ENCODE peak calls at places on chromosomes 1 and 21, in six cellular contexts. One of them, this sample, is unnamed.

GRCh38 chr1:186059311-186059710 is 315.7 kb downstream of the TPR start:
- DNase-seq in right lobe of liver: no peak
- DNase-seq in dorsolateral prefrontal cortex: no peak
- DNase-seq in OCI-LY7: no peak
- DNase-seq in tibial artery: no peak
- DNase-seq in fibroblast of pulmonary artery: peak; percentile 45
- DNase-seq in this sample: peak; percentile 57

GRCh38 chr1:29303201-29304024 is 67.1 kb downstream of the PTPRU start:
- DNase-seq in right lobe of liver: peak; percentile 28
- DNase-seq in dorsolateral prefrontal cortex: no peak
- DNase-seq in OCI-LY7: no peak
- DNase-seq in tibial artery: no peak
- DNase-seq in fibroblast of pulmonary artery: no peak
- DNase-seq in this sample: no peak

GRCh38 chr1:165259236-165259635 is 97.3 kb downstream of the LMX1A start:
- DNase-seq in right lobe of liver: no peak
- DNase-seq in dorsolateral prefrontal cortex: no peak
- DNase-seq in OCI-LY7: no peak
- DNase-seq in tibial artery: no peak
- DNase-seq in fibroblast of pulmonary artery: no peak
- DNase-seq in this sample: no peak

GRCh38 chr1:113930499-113931161 is 1.5 kb downstream of the HIPK1 start:
- DNase-seq in right lobe of liver: no peak
- DNase-seq in dorsolateral prefrontal cortex: no peak
- DNase-seq in OCI-LY7: peak; percentile 45
- DNase-seq in tibial artery: no peak
- DNase-seq in fibroblast of pulmonary artery: peak; percentile 77
- DNase-seq in this sample: peak; percentile 64

GRCh38 chr1:67408148-67408547 is 22.1 kb downstream of the SERBP1 start:
- DNase-seq in right lobe of liver: no peak
- DNase-seq in dorsolateral prefrontal cortex: no peak
- DNase-seq in OCI-LY7: no peak
- DNase-seq in tibial artery: no peak
- DNase-seq in fibroblast of pulmonary artery: no peak
- DNase-seq in this sample: no peak

GRCh38 chr1:167059045-167059728 is 31.0 kb downstream of the GPA33 start:
- DNase-seq in right lobe of liver: peak; percentile 70
- DNase-seq in dorsolateral prefrontal cortex: peak; percentile 71
- DNase-seq in OCI-LY7: peak; percentile 71
- DNase-seq in tibial artery: peak; percentile 66
- DNase-seq in fibroblast of pulmonary artery: peak; percentile 73
- DNase-seq in this sample: peak; percentile 34

GRCh38 chr21:36629061-36629460 is 69.9 kb upstream of the SIM2 start:
- DNase-seq in right lobe of liver: no peak
- DNase-seq in dorsolateral prefrontal cortex: no peak
- DNase-seq in OCI-LY7: no peak
- DNase-seq in tibial artery: no peak
- DNase-seq in fibroblast of pulmonary artery: no peak
- DNase-seq in this sample: peak; percentile 26

GRCh38 chr1:114318951-114319350 is 165.3 kb upstream of the SYT6 start:
- DNase-seq in right lobe of liver: no peak
- DNase-seq in dorsolateral prefrontal cortex: no peak
- DNase-seq in OCI-LY7: no peak
- DNase-seq in tibial artery: no peak
- DNase-seq in fibroblast of pulmonary artery: no peak
- DNase-seq in this sample: no peak

GRCh38 chr1:15603050-15603965 is 13.9 kb upstream of the DDI2 start:
- DNase-seq in right lobe of liver: peak; percentile 99
- DNase-seq in dorsolateral prefrontal cortex: peak; percentile 98
- DNase-seq in OCI-LY7: peak; percentile 86
- DNase-seq in tibial artery: peak; percentile 97
- DNase-seq in fibroblast of pulmonary artery: peak; percentile 96
- DNase-seq in this sample: peak; percentile 99

GRCh38 chr21:35023396-35024070 is 25.6 kb downstream of the RUNX1 start:
- DNase-seq in right lobe of liver: no peak
- DNase-seq in dorsolateral prefrontal cortex: no peak
- DNase-seq in OCI-LY7: no peak
- DNase-seq in tibial artery: no peak
- DNase-seq in fibroblast of pulmonary artery: no peak
- DNase-seq in this sample: no peak

GRCh38 chr21:25506887-25507286 is 100.4 kb downstream of the MRPL39 start:
- DNase-seq in right lobe of liver: no peak
- DNase-seq in dorsolateral prefrontal cortex: no peak
- DNase-seq in OCI-LY7: no peak
- DNase-seq in tibial artery: no peak
- DNase-seq in fibroblast of pulmonary artery: peak; percentile 6
- DNase-seq in this sample: peak; percentile 84

GRCh38 chr1:44714944-44715571 is 15.9 kb downstream of the RNU5D-1 start:
- DNase-seq in right lobe of liver: no peak
- DNase-seq in dorsolateral prefrontal cortex: peak; percentile 58
- DNase-seq in OCI-LY7: peak; percentile 92
- DNase-seq in tibial artery: peak; percentile 64
- DNase-seq in fibroblast of pulmonary artery: peak; percentile 85
- DNase-seq in this sample: peak; percentile 66

GRCh38 chr1:65238010-65238409 is 71.3 kb upstream of the DNAJC6 start:
- DNase-seq in right lobe of liver: no peak
- DNase-seq in dorsolateral prefrontal cortex: no peak
- DNase-seq in OCI-LY7: no peak
- DNase-seq in tibial artery: no peak
- DNase-seq in fibroblast of pulmonary artery: no peak
- DNase-seq in this sample: no peak

GRCh38 chr1:241627453-241628329 is 12.5 kb downstream of the CHML start:
- DNase-seq in right lobe of liver: no peak
- DNase-seq in dorsolateral prefrontal cortex: no peak
- DNase-seq in OCI-LY7: peak; percentile 81
- DNase-seq in tibial artery: no peak
- DNase-seq in fibroblast of pulmonary artery: peak; percentile 88
- DNase-seq in this sample: peak; percentile 56

GRCh38 chr1:156602557-156602993 is 1.3 kb upstream of the GPATCH4 start:
- DNase-seq in right lobe of liver: no peak
- DNase-seq in dorsolateral prefrontal cortex: no peak
- DNase-seq in OCI-LY7: peak; percentile 73
- DNase-seq in tibial artery: no peak
- DNase-seq in fibroblast of pulmonary artery: no peak
- DNase-seq in this sample: peak; percentile 40

GRCh38 chr1:53129891-53130597 is 12.4 kb downstream of the SLC1A7 start:
- DNase-seq in right lobe of liver: peak; percentile 11
- DNase-seq in dorsolateral prefrontal cortex: peak; percentile 9
- DNase-seq in OCI-LY7: no peak
- DNase-seq in tibial artery: peak; percentile 7
- DNase-seq in fibroblast of pulmonary artery: no peak
- DNase-seq in this sample: no peak

GRCh38 chr1:180353930-180354329 is 123.9 kb downstream of the LHX4 start:
- DNase-seq in right lobe of liver: no peak
- DNase-seq in dorsolateral prefrontal cortex: no peak
- DNase-seq in OCI-LY7: no peak
- DNase-seq in tibial artery: no peak
- DNase-seq in fibroblast of pulmonary artery: no peak
- DNase-seq in this sample: no peak

GRCh38 chr1:65688848-65689247 is 103.8 kb upstream of the PDE4B start:
- DNase-seq in right lobe of liver: no peak
- DNase-seq in dorsolateral prefrontal cortex: no peak
- DNase-seq in OCI-LY7: no peak
- DNase-seq in tibial artery: no peak
- DNase-seq in fibroblast of pulmonary artery: no peak
- DNase-seq in this sample: peak; percentile 11

GRCh38 chr1:98468111-98468717 is 193.3 kb upstream of the SNX7 start:
- DNase-seq in right lobe of liver: no peak
- DNase-seq in dorsolateral prefrontal cortex: no peak
- DNase-seq in OCI-LY7: peak; percentile 6
- DNase-seq in tibial artery: no peak
- DNase-seq in fibroblast of pulmonary artery: peak; percentile 88
- DNase-seq in this sample: peak; percentile 86

GRCh38 chr1:46153732-46154131 is 21.2 kb upstream of the TSPAN1 start:
- DNase-seq in right lobe of liver: no peak
- DNase-seq in dorsolateral prefrontal cortex: no peak
- DNase-seq in OCI-LY7: no peak
- DNase-seq in tibial artery: no peak
- DNase-seq in fibroblast of pulmonary artery: no peak
- DNase-seq in this sample: no peak

GRCh38 chr1:57889686-57890360 is 466.0 kb upstream of the DAB1 start:
- DNase-seq in right lobe of liver: no peak
- DNase-seq in dorsolateral prefrontal cortex: no peak
- DNase-seq in OCI-LY7: no peak
- DNase-seq in tibial artery: no peak
- DNase-seq in fibroblast of pulmonary artery: no peak
- DNase-seq in this sample: peak; percentile 53

GRCh38 chr1:223482766-223483165 is 89.6 kb downstream of the CCDC185 start:
- DNase-seq in right lobe of liver: no peak
- DNase-seq in dorsolateral prefrontal cortex: no peak
- DNase-seq in OCI-LY7: no peak
- DNase-seq in tibial artery: no peak
- DNase-seq in fibroblast of pulmonary artery: no peak
- DNase-seq in this sample: no peak

GRCh38 chr1:207923561-207923960 is 12.6 kb upstream of the CD34 start:
- DNase-seq in right lobe of liver: no peak
- DNase-seq in dorsolateral prefrontal cortex: no peak
- DNase-seq in OCI-LY7: no peak
- DNase-seq in tibial artery: no peak
- DNase-seq in fibroblast of pulmonary artery: no peak
- DNase-seq in this sample: no peak

GRCh38 chr1:207925210-207925609 is 14.3 kb upstream of the CD34 start:
- DNase-seq in right lobe of liver: no peak
- DNase-seq in dorsolateral prefrontal cortex: no peak
- DNase-seq in OCI-LY7: no peak
- DNase-seq in tibial artery: peak; percentile 60
- DNase-seq in fibroblast of pulmonary artery: peak; percentile 56
- DNase-seq in this sample: peak; percentile 36

GRCh38 chr1:207923121-207923520 is 12.2 kb upstream of the CD34 start:
- DNase-seq in right lobe of liver: no peak
- DNase-seq in dorsolateral prefrontal cortex: no peak
- DNase-seq in OCI-LY7: no peak
- DNase-seq in tibial artery: no peak
- DNase-seq in fibroblast of pulmonary artery: no peak
- DNase-seq in this sample: no peak

GRCh38 chr1:207922554-207922953 is 11.6 kb upstream of the CD34 start:
- DNase-seq in right lobe of liver: no peak
- DNase-seq in dorsolateral prefrontal cortex: no peak
- DNase-seq in OCI-LY7: no peak
- DNase-seq in tibial artery: no peak
- DNase-seq in fibroblast of pulmonary artery: peak; percentile 25
- DNase-seq in this sample: no peak

GRCh38 chr1:207926984-207927383 is 16.1 kb upstream of the CD34 start:
- DNase-seq in right lobe of liver: no peak
- DNase-seq in dorsolateral prefrontal cortex: no peak
- DNase-seq in OCI-LY7: no peak
- DNase-seq in tibial artery: no peak
- DNase-seq in fibroblast of pulmonary artery: no peak
- DNase-seq in this sample: no peak
- H3K4me3 ChIP-seq in right lobe of liver: no peak overlapping the region
- H3K4me3 ChIP-seq in dorsolateral prefrontal cortex: no peak overlapping the region
- H3K4me3 ChIP-seq in OCI-LY7: no peak overlapping the region
- H3K4me3 ChIP-seq in tibial artery: no peak overlapping the region
- H3K4me3 ChIP-seq in fibroblast of pulmonary artery: no peak overlapping the region
- H3K4me3 ChIP-seq in this sample: no peak overlapping the region

GRCh38 chr1:215682232-215682631 is 115.1 kb downstream of the KCTD3 start:
- DNase-seq in right lobe of liver: no peak
- DNase-seq in dorsolateral prefrontal cortex: no peak
- DNase-seq in OCI-LY7: no peak
- DNase-seq in tibial artery: no peak
- DNase-seq in fibroblast of pulmonary artery: no peak
- DNase-seq in this sample: no peak
- TF ChIP-seq CTCF in right lobe of liver: peak; percentile 50
- TF ChIP-seq CTCF in dorsolateral prefrontal cortex: no peak
- TF ChIP-seq CTCF in OCI-LY7: peak; percentile 14
- TF ChIP-seq CTCF in tibial artery: no peak
- TF ChIP-seq CTCF in fibroblast of pulmonary artery: no peak
- TF ChIP-seq CTCF in this sample: no peak

GRCh38 chr1:82829527-82829926 is 1028.8 kb downstream of the ADGRL2 start:
- DNase-seq in right lobe of liver: no peak
- DNase-seq in dorsolateral prefrontal cortex: no peak
- DNase-seq in OCI-LY7: no peak
- DNase-seq in tibial artery: no peak
- DNase-seq in fibroblast of pulmonary artery: no peak
- DNase-seq in this sample: no peak

GRCh38 chr1:82836246-82836645 is 1035.5 kb downstream of the ADGRL2 start:
- DNase-seq in right lobe of liver: no peak
- DNase-seq in dorsolateral prefrontal cortex: no peak
- DNase-seq in OCI-LY7: no peak
- DNase-seq in tibial artery: no peak
- DNase-seq in fibroblast of pulmonary artery: no peak
- DNase-seq in this sample: no peak

DNA sequence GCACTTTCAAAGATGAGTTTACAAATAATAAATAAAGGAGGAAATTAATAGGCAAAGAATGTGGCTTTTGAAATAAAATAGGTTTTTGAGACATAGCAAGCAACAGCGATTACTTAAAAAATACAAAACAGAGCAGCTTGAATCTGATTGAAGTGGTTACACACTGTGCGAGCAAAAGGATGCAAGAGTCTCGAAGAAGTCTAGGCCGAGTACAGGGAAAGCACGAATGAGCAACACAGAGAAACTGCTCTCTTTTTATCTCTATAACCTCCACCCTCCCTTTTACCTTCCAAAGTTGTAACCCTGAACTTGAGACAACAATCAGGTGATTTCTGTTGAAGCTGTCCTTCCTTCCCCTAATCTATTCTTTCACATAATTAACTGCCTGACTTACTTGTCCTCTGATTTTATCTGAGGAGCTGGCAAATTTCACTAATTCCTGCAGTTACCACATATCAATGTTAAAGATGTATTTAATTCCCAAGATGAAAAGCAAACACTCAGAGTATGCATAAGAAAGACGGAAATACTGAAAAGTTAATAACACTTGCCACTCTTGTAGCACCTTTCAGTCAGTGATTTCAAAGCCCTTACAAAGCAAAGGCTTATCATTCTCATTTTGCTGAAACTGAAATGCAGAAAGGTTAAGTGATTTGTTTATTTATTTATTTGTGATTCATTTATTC is 1030.1 kb downstream of the ADGRL2 start:
- DNase-seq in right lobe of liver: no peak
- DNase-seq in dorsolateral prefrontal cortex: no peak
- DNase-seq in OCI-LY7: no peak
- DNase-seq in tibial artery: no peak
- DNase-seq in fibroblast of pulmonary artery: no peak
- DNase-seq in this sample: no peak
- H3K4me3 ChIP-seq in right lobe of liver: no peak overlapping the region
- H3K4me3 ChIP-seq in dorsolateral prefrontal cortex: no peak overlapping the region
- H3K4me3 ChIP-seq in OCI-LY7: no peak overlapping the region
- H3K4me3 ChIP-seq in tibial artery: no peak overlapping the region
- H3K4me3 ChIP-seq in fibroblast of pulmonary artery: no peak overlapping the region
- H3K4me3 ChIP-seq in this sample: no peak overlapping the region

DNA sequence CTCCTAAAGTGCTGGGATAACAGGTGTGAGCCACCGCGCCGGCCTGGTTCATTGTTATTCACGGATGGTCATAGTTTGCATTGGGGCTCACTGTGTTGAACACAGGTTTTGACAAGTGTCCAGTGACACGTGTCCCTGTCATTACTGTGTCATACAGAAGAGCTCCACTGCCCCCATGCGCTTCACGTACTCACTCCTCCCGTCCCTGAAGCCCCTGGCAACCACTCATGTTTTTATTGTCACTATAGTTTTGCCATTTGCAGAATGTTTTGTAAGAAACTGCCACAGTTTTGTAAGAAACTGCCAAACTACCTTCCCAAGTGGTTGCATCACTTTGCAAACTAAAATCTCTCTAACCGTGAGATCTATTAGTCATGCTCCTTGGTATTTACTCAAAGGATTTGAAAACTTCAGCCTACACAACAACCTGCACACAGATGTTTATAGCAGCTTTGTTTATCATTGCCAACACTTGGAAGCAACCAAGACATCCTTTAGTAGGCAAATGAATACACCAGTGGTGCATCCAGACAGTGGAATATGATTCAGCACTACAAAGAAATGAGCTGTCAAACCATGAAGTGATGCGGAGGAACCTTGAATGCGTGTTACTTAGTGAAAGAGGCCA is 163.2 kb upstream of the COL6A1 start:
- DNase-seq in right lobe of liver: no peak
- DNase-seq in dorsolateral prefrontal cortex: no peak
- DNase-seq in OCI-LY7: peak; percentile 7
- DNase-seq in tibial artery: no peak
- DNase-seq in fibroblast of pulmonary artery: peak; percentile 81
- DNase-seq in this sample: peak; percentile 43
- TF ChIP-seq CTCF in right lobe of liver: no peak
- TF ChIP-seq CTCF in dorsolateral prefrontal cortex: no peak
- TF ChIP-seq CTCF in OCI-LY7: no peak
- TF ChIP-seq CTCF in tibial artery: no peak
- TF ChIP-seq CTCF in fibroblast of pulmonary artery: no peak
- TF ChIP-seq CTCF in this sample: no peak

This sample was measured in foreskin fibroblast.